ENCODE peak calls at places on chromosomes 11 and 22, in seven cellular contexts. One of them, this sample, is unnamed.

GRCh38 chr11:71252782-71253730 is 679 bp upstream of the SHANK2 start:
- DNase-seq in A549: peak
- DNase-seq in astrocyte of the cerebellum: peak
- DNase-seq in fibroblast of lung: peak
- DNase-seq in mammary epithelial cell: no peak
- DNase-seq in coronary artery: no peak
- DNase-seq in heart right ventricle: no peak
- DNase-seq in this sample: peak

GRCh38 chr11:93474122-93474521 is 69.1 kb downstream of the SMCO4 start:
- DNase-seq in A549: no peak
- DNase-seq in astrocyte of the cerebellum: no peak
- DNase-seq in fibroblast of lung: no peak
- DNase-seq in mammary epithelial cell: no peak
- DNase-seq in coronary artery: no peak
- DNase-seq in heart right ventricle: no peak
- DNase-seq in this sample: no peak

GRCh38 chr11:59891781-59892181 is 13.2 kb downstream of the OOSP3 start:
- DNase-seq in A549: no peak
- DNase-seq in astrocyte of the cerebellum: no peak
- DNase-seq in fibroblast of lung: peak
- DNase-seq in mammary epithelial cell: no peak
- DNase-seq in coronary artery: no peak
- DNase-seq in heart right ventricle: peak
- DNase-seq in this sample: peak

GRCh38 chr11:85884581-85885021 is 29.4 kb downstream of the CCDC83 start:
- DNase-seq in A549: no peak
- DNase-seq in astrocyte of the cerebellum: no peak
- DNase-seq in fibroblast of lung: peak
- DNase-seq in mammary epithelial cell: no peak
- DNase-seq in coronary artery: no peak
- DNase-seq in heart right ventricle: no peak
- DNase-seq in this sample: no peak

GRCh38 chr11:35111171-35112055 is 27.6 kb upstream of the CD44 start:
- DNase-seq in A549: peak
- DNase-seq in astrocyte of the cerebellum: peak
- DNase-seq in fibroblast of lung: peak
- DNase-seq in mammary epithelial cell: peak
- DNase-seq in coronary artery: no peak
- DNase-seq in heart right ventricle: no peak
- DNase-seq in this sample: peak

GRCh38 chr11:71951741-71952310 is 23.0 kb downstream of the RNF121 start:
- DNase-seq in A549: no peak
- DNase-seq in astrocyte of the cerebellum: no peak
- DNase-seq in fibroblast of lung: peak
- DNase-seq in mammary epithelial cell: no peak
- DNase-seq in coronary artery: no peak
- DNase-seq in heart right ventricle: no peak
- DNase-seq in this sample: no peak

GRCh38 chr11:19241260-19242183 is 777 bp upstream of the E2F8 start:
- DNase-seq in A549: peak
- DNase-seq in astrocyte of the cerebellum: no peak
- DNase-seq in fibroblast of lung: no peak
- DNase-seq in mammary epithelial cell: no peak
- DNase-seq in coronary artery: no peak
- DNase-seq in heart right ventricle: peak
- DNase-seq in this sample: peak

GRCh38 chr11:1054143-1055108 is 17.9 kb upstream of the MUC6 start:
- DNase-seq in A549: peak
- DNase-seq in astrocyte of the cerebellum: no peak
- DNase-seq in fibroblast of lung: no peak
- DNase-seq in mammary epithelial cell: no peak
- DNase-seq in coronary artery: no peak
- DNase-seq in heart right ventricle: peak
- DNase-seq in this sample: peak

GRCh38 chr11:93870616-93871015 is 20.2 kb upstream of the VSTM5 start:
- DNase-seq in A549: no peak
- DNase-seq in astrocyte of the cerebellum: no peak
- DNase-seq in fibroblast of lung: no peak
- DNase-seq in mammary epithelial cell: no peak
- DNase-seq in coronary artery: no peak
- DNase-seq in heart right ventricle: no peak
- DNase-seq in this sample: no peak

GRCh38 chr11:68819362-68819761 is 22.4 kb downstream of the CPT1A start:
- DNase-seq in A549: no peak
- DNase-seq in astrocyte of the cerebellum: no peak
- DNase-seq in fibroblast of lung: no peak
- DNase-seq in mammary epithelial cell: no peak
- DNase-seq in coronary artery: no peak
- DNase-seq in heart right ventricle: no peak
- DNase-seq in this sample: no peak

GRCh38 chr11:68822546-68822945 is 19.2 kb downstream of the CPT1A start:
- DNase-seq in A549: no peak
- DNase-seq in astrocyte of the cerebellum: no peak
- DNase-seq in fibroblast of lung: no peak
- DNase-seq in mammary epithelial cell: no peak
- DNase-seq in coronary artery: no peak
- DNase-seq in heart right ventricle: no peak
- DNase-seq in this sample: no peak

GRCh38 chr11:68818181-68818580 is 23.5 kb downstream of the CPT1A start:
- DNase-seq in A549: no peak
- DNase-seq in astrocyte of the cerebellum: no peak
- DNase-seq in fibroblast of lung: no peak
- DNase-seq in mammary epithelial cell: peak
- DNase-seq in coronary artery: no peak
- DNase-seq in heart right ventricle: no peak
- DNase-seq in this sample: no peak

GRCh38 chr11:68825603-68826002 is 16.1 kb downstream of the CPT1A start:
- DNase-seq in A549: peak
- DNase-seq in astrocyte of the cerebellum: no peak
- DNase-seq in fibroblast of lung: no peak
- DNase-seq in mammary epithelial cell: no peak
- DNase-seq in coronary artery: no peak
- DNase-seq in heart right ventricle: no peak
- DNase-seq in this sample: peak

GRCh38 chr11:68821670-68822069 is 20.0 kb downstream of the CPT1A start:
- DNase-seq in A549: no peak
- DNase-seq in astrocyte of the cerebellum: no peak
- DNase-seq in fibroblast of lung: no peak
- DNase-seq in mammary epithelial cell: no peak
- DNase-seq in coronary artery: no peak
- DNase-seq in heart right ventricle: no peak
- DNase-seq in this sample: no peak
- TF ChIP-seq CTCF in A549: no peak
- TF ChIP-seq CTCF in astrocyte of the cerebellum: peak
- TF ChIP-seq CTCF in fibroblast of lung: no peak
- TF ChIP-seq CTCF in mammary epithelial cell: no peak
- TF ChIP-seq CTCF in coronary artery: no peak
- TF ChIP-seq CTCF in heart right ventricle: no peak
- TF ChIP-seq CTCF in this sample: no peak

DNA sequence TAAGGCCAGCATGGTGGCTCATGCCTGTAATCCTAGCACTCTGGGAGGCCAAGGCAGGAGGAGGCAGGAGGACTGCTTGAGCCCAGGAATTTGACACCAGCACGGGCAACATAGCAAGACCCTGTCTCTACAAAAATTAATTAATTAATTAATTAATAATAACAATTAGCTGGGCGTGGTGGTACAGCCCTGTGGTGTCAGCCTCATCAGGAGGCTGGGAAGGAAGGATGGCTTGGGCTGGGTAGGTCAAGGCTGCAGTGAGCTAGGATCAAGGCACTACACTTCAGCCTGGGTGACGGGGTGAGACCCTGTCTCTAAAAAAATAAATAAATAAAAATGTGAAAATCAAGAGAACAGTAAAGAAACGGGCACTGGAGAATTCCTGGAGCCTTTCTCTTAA is 1.3 kb downstream of the ARFGAP3 start:
- DNase-seq in A549: no peak
- DNase-seq in astrocyte of the cerebellum: no peak
- DNase-seq in fibroblast of lung: no peak
- DNase-seq in mammary epithelial cell: no peak
- DNase-seq in coronary artery: peak
- DNase-seq in heart right ventricle: no peak
- DNase-seq in this sample: no peak
- H3K4me3 ChIP-seq in A549: peak
- H3K4me3 ChIP-seq in astrocyte of the cerebellum: peak
- H3K4me3 ChIP-seq in fibroblast of lung: peak
- H3K4me3 ChIP-seq in mammary epithelial cell: peak
- H3K4me3 ChIP-seq in coronary artery: peak
- H3K4me3 ChIP-seq in heart right ventricle: peak
- H3K4me3 ChIP-seq in this sample: peak

GRCh38 chr22:24190566-24191208 is 9.4 kb downstream of the SUSD2 start:
- DNase-seq in A549: no peak
- DNase-seq in astrocyte of the cerebellum: no peak
- DNase-seq in fibroblast of lung: no peak
- DNase-seq in mammary epithelial cell: no peak
- DNase-seq in coronary artery: no peak
- DNase-seq in heart right ventricle: no peak
- DNase-seq in this sample: peak
- TF ChIP-seq CTCF in A549: no peak
- TF ChIP-seq CTCF in astrocyte of the cerebellum: no peak
- TF ChIP-seq CTCF in fibroblast of lung: no peak
- TF ChIP-seq CTCF in mammary epithelial cell: no peak
- TF ChIP-seq CTCF in coronary artery: no peak
- TF ChIP-seq CTCF in heart right ventricle: no peak
- TF ChIP-seq CTCF in this sample: no peak

DNA sequence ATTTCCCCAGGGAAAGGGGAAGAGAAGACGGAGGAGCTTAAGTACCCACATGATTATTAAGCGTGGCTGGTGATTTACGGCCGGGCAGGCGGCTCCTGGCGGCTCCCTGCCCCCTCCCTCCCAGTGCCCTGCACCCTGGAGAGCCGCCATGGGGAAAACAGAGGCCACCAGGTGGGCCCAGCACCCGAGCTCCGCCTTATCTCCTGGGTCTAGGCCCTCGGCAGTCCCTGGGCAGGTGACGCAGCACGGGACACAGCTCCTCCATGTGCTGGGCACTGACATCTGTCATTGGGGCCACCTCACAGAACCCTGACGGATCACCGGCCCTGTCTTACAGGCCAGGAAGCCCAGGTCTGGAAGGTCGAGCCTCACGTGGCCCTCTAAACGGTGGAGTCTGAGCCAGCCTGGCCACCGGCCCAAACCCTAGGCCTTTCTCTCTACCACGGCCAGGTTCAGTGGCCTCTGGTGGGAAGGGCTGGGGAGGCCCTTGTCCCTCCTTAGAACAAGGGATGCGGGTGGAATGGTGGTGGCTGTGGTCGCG is 60.2 kb upstream of the PPARA start:
- DNase-seq in A549: no peak
- DNase-seq in astrocyte of the cerebellum: no peak
- DNase-seq in fibroblast of lung: peak
- DNase-seq in mammary epithelial cell: peak
- DNase-seq in coronary artery: peak
- DNase-seq in heart right ventricle: peak
- DNase-seq in this sample: no peak
- H3K4me3 ChIP-seq in A549: no peak
- H3K4me3 ChIP-seq in astrocyte of the cerebellum: peak
- H3K4me3 ChIP-seq in fibroblast of lung: peak
- H3K4me3 ChIP-seq in mammary epithelial cell: no peak
- H3K4me3 ChIP-seq in coronary artery: peak
- H3K4me3 ChIP-seq in heart right ventricle: no peak
- H3K4me3 ChIP-seq in this sample: peak